ENCODE peak calls at places on chromosomes 16 and 17, in nine cellular contexts. S is CD8-positive, alpha-beta T cell; J is germinal center; U is cardiac fibroblast; C is GM23338; X is activated T-helper 9 cell treated with anti-CD3 and anti-CD28 coated beads, Interleukin-2, amount 50 U/mL, for 16 hours; V is NCI-H1694 treated with DMSO at 0.1 percent for 48 hours; L is astrocyte of the spinal cord; R is C1 segment of cervical spinal cord. A is an unnamed sample.

GRCh38 chr16:5396880-5397279 is 299.3 kb upstream of the EEF2KMT start:
- DNase-seq in C (no peak), V (no peak), R (no peak), S (no peak), L (no peak), X (no peak), J (no peak), U (no peak), A (no peak)

GRCh38 chr16:3945751-3946603 is 65.5 kb upstream of the CREBBP start:
- DNase-seq in U (peak; percentile 99), V (no peak), L (peak; percentile 98), J (no peak), C (peak; percentile 32), R (no peak), S (no peak), X (no peak), A (peak; percentile 98)

GRCh38 chr16:89922477-89922883 is 662 bp upstream of the TUBB3 start:
- DNase-seq in V (no peak), X (no peak), L (peak; percentile 97), J (no peak), C (peak; percentile 71), R (peak; percentile 35), S (no peak), U (peak; percentile 96), A (peak; percentile 95)

GRCh38 chr17:2111691-2112090 is 56.8 kb downstream of the HIC1 start:
- DNase-seq in C (no peak), S (no peak), L (peak; percentile 93), R (no peak), X (no peak), V (no peak), U (peak; percentile 57), J (no peak), A (no peak)

GRCh38 chr17:1090454-1091189 is 89.2 kb downstream of the ABR start:
- DNase-seq in X (no peak), R (no peak), V (no peak), U (no peak), L (no peak), J (no peak), S (no peak), C (no peak), A (no peak)

GRCh38 chr17:56297142-56297541 is 143.9 kb downstream of the ANKFN1 start:
- DNase-seq in R (no peak), V (no peak), X (no peak), U (no peak), C (no peak), S (no peak), J (no peak), L (peak; percentile 61), A (peak; percentile 82)

GRCh38 chr17:75815399-75815798 is 28.8 kb downstream of the UNC13D start:
- DNase-seq in C (no peak), X (no peak), R (no peak), L (no peak), J (no peak), U (no peak), V (no peak), S (no peak), A (no peak)

GRCh38 chr16:86960266-86960665 is 356.9 kb downstream of the C16orf95 start:
- DNase-seq in X (no peak), J (no peak), R (peak; percentile 1), S (no peak), L (no peak), C (no peak), U (no peak), V (no peak), A (no peak)

GRCh38 chr16:67964477-67965131 is 3.8 kb downstream of the SLC12A4 start:
- DNase-seq in S (no peak), V (no peak), L (no peak), C (no peak), J (no peak), R (no peak), U (no peak), X (no peak), A (no peak)

GRCh38 chr16:4471869-4472268 is 2.6 kb downstream of the NMRAL1 start:
- DNase-seq in R (no peak), L (no peak), V (no peak), X (no peak), S (no peak), J (no peak), U (peak; percentile 9), C (no peak), A (no peak)

A was measured in LHCN-M2.